ENCODE peak calls at places on chromosomes 4 and X, in nine cellular contexts. B is NCI-H2171 treated with DMSO at 0.1 percent for 48 hours; X is NCI-H2107; W is C1 segment of cervical spinal cord; G is stimulated activated CD4-positive, alpha-beta T cell treated with anti-CD3 and anti-CD28 coated beads, TNF-alpha, amount 100 ng/mL, for 1 hour; Y is effector CD4-positive, alpha-beta T cell; A is head of caudate nucleus; S is activated CD8-positive, alpha-beta memory T cell treated with anti-CD3 and anti-CD28 coated beads for 48 hours; O is IMR-90. Z is an unnamed sample.

GRCh38 chr4:123317211-123317610 is 79.4 kb upstream of the SPRY1 start:
- DNase-seq in B (no peak), X (no peak), W (no peak), G (no peak), Y (no peak), A (no peak), S (no peak), O (no peak), Z (no peak)

GRCh38 chrX:105461013-105461412 is 240.5 kb upstream of the TEX13A start:
- DNase-seq in B (no peak), X (no peak), W (no peak), G (no peak), Y (no peak), A (no peak), S (no peak), O (no peak), Z (no peak)

GRCh38 chr4:83201761-83202160 is 82.8 kb downstream of the COQ2 start:
- DNase-seq in B (no peak), X (no peak), W (no peak), G (no peak), Y (no peak), A (no peak), S (no peak), O (no peak), Z (no peak)

GRCh38 chr4:24690436-24690835 is 104.9 kb upstream of the SOD3 start:
- DNase-seq in B (no peak), X (no peak), W (no peak), G (no peak), Y (no peak), A (no peak), S (no peak), O (peak), Z (no peak)

GRCh38 chrX:41381685-41382084 is 47.7 kb downstream of the DDX3X start:
- DNase-seq in B (peak), X (no peak), W (no peak), G (no peak), Y (no peak), A (no peak), S (no peak), O (peak), Z (no peak)

GRCh38 chr4:146379744-146380143 is 142.0 kb downstream of the SLC10A7 start:
- DNase-seq in B (no peak), X (no peak), W (no peak), G (no peak), Y (no peak), A (no peak), S (no peak), O (peak), Z (no peak)

GRCh38 chr4:77881460-77882295 is 19.0 kb downstream of the MRPL1 start:
- DNase-seq in B (no peak), X (no peak), W (no peak), G (no peak), Y (no peak), A (no peak), S (no peak), O (peak), Z (no peak)

GRCh38 chr4:97013309-97014106 is 1129.8 kb downstream of the STPG2 start:
- DNase-seq in B (no peak), X (no peak), W (no peak), G (no peak), Y (no peak), A (no peak), S (no peak), O (no peak), Z (no peak)

GRCh38 chr4:184267673-184268573 is 50.2 kb upstream of the ENPP6 start:
- DNase-seq in B (no peak), X (no peak), W (peak), G (peak), Y (peak), A (peak), S (peak), O (peak), Z (peak)

GRCh38 chr4:48538358-48538757 is 48.3 kb downstream of the ZAR1 start:
- DNase-seq in B (no peak), X (no peak), W (no peak), G (no peak), Y (no peak), A (no peak), S (no peak), O (no peak), Z (no peak)

GRCh38 chr4:157010630-157011029 is 39.0 kb upstream of the PDGFC start:
- DNase-seq in B (no peak), X (no peak), W (no peak), G (no peak), Y (no peak), A (no peak), S (no peak), O (no peak), Z (no peak)

GRCh38 chr4:78749258-78749971 is 26.7 kb upstream of the BMP2K start:
- DNase-seq in B (no peak), X (no peak), W (no peak), G (no peak), Y (no peak), A (no peak), S (no peak), O (no peak), Z (no peak)

GRCh38 chrX:140318306-140318705 is 186.6 kb downstream of the SOX3 start:
- DNase-seq in B (no peak), X (no peak), W (no peak), G (no peak), Y (no peak), A (no peak), S (no peak), O (no peak), Z (no peak)

GRCh38 chr4:105544517-105544916 is 7.9 kb upstream of the ARHGEF38 start:
- DNase-seq in B (no peak), X (no peak), W (no peak), G (no peak), Y (no peak), A (no peak), S (no peak), O (no peak), Z (no peak)

GRCh38 chr4:141636771-141637460 is 533 bp downstream of the IL15 start:
- DNase-seq in B (no peak), X (no peak), W (no peak), G (no peak), Y (no peak), A (peak), S (peak), O (peak), Z (peak)

GRCh38 chr4:22237155-22237751 is 278.6 kb downstream of the ADGRA3 start:
- DNase-seq in B (no peak), X (no peak), W (no peak), G (no peak), Y (no peak), A (peak), S (peak), O (peak), Z (peak)

GRCh38 chr4:925771-926500 is 6.2 kb downstream of the GAK start:
- DNase-seq in B (no peak), X (no peak), W (no peak), G (no peak), Y (no peak), A (no peak), S (no peak), O (no peak), Z (no peak)

GRCh38 chrX:107701493-107702121 is 73.3 kb downstream of the PRPS1 start:
- DNase-seq in B (no peak), X (no peak), W (no peak), G (no peak), Y (no peak), A (no peak), S (no peak), O (no peak), Z (no peak)